ENCODE peak calls at places on chromosomes 6 and 20, in seven cellular contexts. X is GM12865, A is T-helper 17 cell, H is anterior cingulate cortex, I is kidney glomerular epithelial cell, B is skeletal muscle cell, U is Kasumi-1. V is an unnamed sample.

GRCh38 chr6:117265425-117266266 is at the start of gene VGLL2:
- DNase-seq in H (no peak), I (peak), U (no peak), B (no peak), A (no peak), X (no peak), V (no peak)

GRCh38 chr20:64261138-64261537 is 5.6 kb downstream of the PCMTD2 start:
- DNase-seq in I (no peak), A (no peak), U (no peak), B (peak), X (no peak), H (no peak), V (no peak)

GRCh38 chr6:169253745-169254238 is at the start of gene THBS2:
- DNase-seq in U (no peak), H (no peak), A (no peak), B (peak), I (no peak), X (no peak), V (no peak)

GRCh38 chr6:106773482-106773881 is 144.1 kb downstream of the QRSL1 start:
- DNase-seq in I (no peak), A (no peak), X (no peak), B (no peak), H (no peak), U (no peak), V (no peak)

GRCh38 chr6:122612838-122613237 is 2.6 kb downstream of the PKIB start:
- DNase-seq in X (no peak), B (no peak), A (no peak), U (no peak), I (no peak), H (no peak), V (no peak)

GRCh38 chr20:34083137-34083536 is 28.9 kb downstream of the EIF2S2 start:
- DNase-seq in X (no peak), A (no peak), I (no peak), H (peak), B (peak), U (no peak), V (no peak)

GRCh38 chr6:4543596-4543995 is 232.6 kb upstream of the CDYL start:
- DNase-seq in B (no peak), H (no peak), X (no peak), A (no peak), I (no peak), U (no peak), V (no peak)

GRCh38 chr6:149289966-149290365 is 27.5 kb upstream of the TAB2 start:
- DNase-seq in X (no peak), I (no peak), H (no peak), U (no peak), B (no peak), A (no peak), V (no peak)

GRCh38 chr6:76438768-76439167 is 366.3 kb upstream of the IMPG1 start:
- DNase-seq in B (no peak), A (no peak), I (no peak), H (no peak), X (no peak), U (no peak), V (no peak)

GRCh38 chr20:21523398-21523868 is 9.6 kb upstream of the NKX2-2 start:
- DNase-seq in U (no peak), B (no peak), I (no peak), H (no peak), X (no peak), A (no peak), V (no peak)

GRCh38 chr6:35154262-35154661 is 13.1 kb upstream of the TCP11 start:
- DNase-seq in U (no peak), B (no peak), A (no peak), H (no peak), I (no peak), X (no peak), V (no peak)

GRCh38 chr20:408843-409696 is 971 bp downstream of the RBCK1 start:
- DNase-seq in I (no peak), U (no peak), H (no peak), X (peak), B (no peak), A (no peak), V (no peak)

GRCh38 chr6:6543181-6543879 is 45.2 kb upstream of the LY86 start:
- DNase-seq in A (no peak), U (no peak), X (peak), H (no peak), B (no peak), I (no peak), V (no peak)

GRCh38 chr6:145845557-145845956 is 31.0 kb upstream of the FBXO30 start:
- DNase-seq in A (no peak), U (no peak), B (no peak), X (no peak), I (no peak), H (no peak), V (no peak)

GRCh38 chr6:170067257-170067656 is 223.6 kb downstream of the DLL1 start:
- DNase-seq in X (no peak), I (no peak), U (no peak), B (no peak), H (peak), A (no peak), V (no peak)

GRCh38 chr6:93017213-93017612 is 402.1 kb downstream of the EPHA7 start:
- DNase-seq in B (no peak), H (no peak), A (no peak), I (no peak), X (peak), U (peak), V (no peak)

GRCh38 chr20:59402697-59403096 is 102.3 kb downstream of the EDN3 start:
- DNase-seq in U (no peak), A (no peak), B (no peak), X (no peak), H (no peak), I (no peak), V (no peak)

GRCh38 chr20:7571521-7572065 is 368.7 kb downstream of the HAO1 start:
- DNase-seq in A (no peak), I (no peak), H (no peak), U (no peak), X (no peak), B (no peak), V (no peak)

GRCh38 chr20:63163171-63163570 is 52.8 kb downstream of the YTHDF1 start:
- DNase-seq in H (no peak), X (no peak), I (no peak), U (no peak), A (no peak), B (no peak), V (no peak)

GRCh38 chr6:63862486-63863198 is 227.0 kb downstream of the PHF3 start:
- DNase-seq in A (no peak), X (no peak), U (no peak), B (no peak), I (no peak), H (no peak), V (no peak)

GRCh38 chr6:2594868-2595267 is 155.9 kb downstream of the MYLK4 start:
- DNase-seq in I (no peak), A (no peak), H (no peak), X (no peak), U (no peak), B (no peak), V (no peak)

GRCh38 chr20:35404614-35405259 is 7.0 kb downstream of the UQCC1 start:
- DNase-seq in U (no peak), H (no peak), X (peak), A (no peak), B (no peak), I (no peak), V (no peak)

GRCh38 chr6:4017847-4018193 is 61.1 kb downstream of the FAM217A start:
- DNase-seq in X (peak), B (no peak), I (peak), H (no peak), U (peak), A (no peak), V (peak)

GRCh38 chr6:19812512-19813119 is 24.6 kb upstream of the ID4 start:
- DNase-seq in A (no peak), X (peak), H (no peak), U (peak), I (peak), B (no peak), V (no peak)

GRCh38 chr6:130679684-130680083 is 147.5 kb upstream of the SMLR1 start:
- DNase-seq in I (no peak), A (no peak), X (no peak), U (no peak), B (no peak), H (no peak), V (no peak)

GRCh38 chr20:24134284-24134683 is 145.7 kb upstream of the GGTLC1 start:
- DNase-seq in A (no peak), I (no peak), B (no peak), X (no peak), H (no peak), U (peak), V (no peak)

GRCh38 chr6:15399651-15400470 is 154.0 kb downstream of the JARID2 start:
- DNase-seq in X (no peak), U (no peak), I (peak), H (peak), A (no peak), B (peak), V (no peak)

GRCh38 chr6:16494781-16495180 is 256.4 kb downstream of the GMPR start:
- DNase-seq in X (peak), I (peak), A (no peak), U (no peak), H (no peak), B (no peak), V (no peak)

GRCh38 chr20:64160118-64160517 is 4.1 kb upstream of the MYT1 start:
- DNase-seq in H (no peak), A (no peak), I (no peak), B (no peak), X (no peak), U (no peak), V (no peak)